ENCODE peak calls at places on chromosomes 3 and 15, in ten cellular contexts. R is neural crest cell, Q is endothelial cell, L is spleen, W is AG04450, P is LNCaP clone FGC, X is astrocyte, O is cardiac fibroblast, K is RWPE2, B is psoas muscle. A is an unnamed sample.

GRCh38 chr15:71725215-71725955 is 85.0 kb upstream of the NR2E3 start:
- DNase-seq in O (peak), R (no peak), X (no peak), B (no peak), W (no peak), K (no peak), Q (no peak), P (no peak), L (no peak), A (no peak)

GRCh38 chr15:25727867-25728600 is 135.1 kb downstream of the ATP10A start:
- DNase-seq in P (no peak), R (no peak), X (no peak), B (no peak), Q (no peak), O (no peak), K (peak), L (peak), W (no peak), A (no peak)

GRCh38 chr15:38036790-38037338 is 102.4 kb downstream of the TMCO5A start:
- DNase-seq in R (no peak), Q (no peak), B (no peak), O (no peak), W (no peak), K (no peak), P (no peak), L (no peak), X (no peak), A (no peak)

GRCh38 chr3:141308588-141309218 is 59.6 kb upstream of the ZBTB38 start:
- DNase-seq in K (no peak), X (no peak), L (no peak), R (peak), Q (peak), O (peak), P (peak), W (no peak), B (peak), A (peak)

GRCh38 chr3:10408680-10409079 is 87.8 kb upstream of the SEC13 start:
- DNase-seq in B (no peak), K (no peak), L (no peak), W (no peak), O (peak), Q (no peak), R (no peak), P (no peak), X (peak), A (no peak)

GRCh38 chr3:150308481-150308918 is 99.6 kb upstream of the TSC22D2 start:
- DNase-seq in L (no peak), W (no peak), Q (no peak), B (no peak), O (peak), P (no peak), R (no peak), K (no peak), X (peak), A (no peak)

GRCh38 chr3:15647629-15648167 is 46.2 kb downstream of the BTD start:
- DNase-seq in P (no peak), K (no peak), O (peak), R (no peak), L (no peak), X (peak), Q (no peak), B (no peak), W (peak), A (no peak)

GRCh38 chr15:89460048-89460447 is 36.3 kb downstream of the RHCG start:
- DNase-seq in R (no peak), W (no peak), B (no peak), P (no peak), O (no peak), L (no peak), K (no peak), Q (no peak), X (no peak), A (no peak)

GRCh38 chr3:14522129-14522691 is 17.9 kb downstream of the GRIP2 start:
- DNase-seq in R (no peak), X (no peak), K (peak), O (no peak), W (no peak), Q (no peak), P (no peak), L (no peak), B (peak), A (no peak)

GRCh38 chr15:55457401-55458022 is 49.2 kb downstream of the PIERCE2 start:
- DNase-seq in R (no peak), K (no peak), O (no peak), L (no peak), Q (no peak), W (no peak), B (no peak), P (peak), X (no peak), A (no peak)

GRCh38 chr3:34988296-34988695 is 651.0 kb upstream of the ARPP21 start:
- DNase-seq in P (no peak), R (no peak), O (no peak), X (no peak), W (no peak), B (peak), L (peak), Q (no peak), K (peak), A (no peak)

GRCh38 chr3:71066849-71067261 is 516.7 kb downstream of the FOXP1 start:
- DNase-seq in R (no peak), Q (no peak), L (no peak), P (no peak), X (peak), O (peak), B (no peak), K (no peak), W (no peak), A (no peak)

GRCh38 chr3:139319428-139320402 is 24.1 kb upstream of the MRPS22 start:
- DNase-seq in Q (peak), W (no peak), K (no peak), L (no peak), R (peak), P (no peak), B (no peak), X (no peak), O (no peak), A (no peak)

GRCh38 chr3:48088056-48088748 is 72.0 kb upstream of the MAP4 start:
- DNase-seq in X (peak), L (no peak), Q (no peak), P (no peak), B (no peak), R (peak), K (no peak), W (no peak), O (no peak), A (peak)

GRCh38 chr3:28109829-28110228 is 131.6 kb upstream of the CMC1 start:
- DNase-seq in B (no peak), X (no peak), Q (no peak), P (no peak), W (no peak), O (peak), L (no peak), K (no peak), R (no peak), A (no peak)

GRCh38 chr3:157502916-157503620 is at the start of gene VEPH1:
- DNase-seq in X (peak), K (no peak), B (no peak), W (peak), R (no peak), L (no peak), O (peak), Q (no peak), P (no peak), A (no peak)

GRCh38 chr15:31133890-31134289 is 32.4 kb upstream of the TRPM1 start:
- DNase-seq in X (no peak), O (no peak), R (no peak), W (no peak), L (no peak), K (no peak), Q (no peak), P (no peak), B (no peak), A (no peak)

GRCh38 chr3:1439395-1439794 is 346.6 kb downstream of the CNTN6 start:
- DNase-seq in B (no peak), W (no peak), K (no peak), R (no peak), L (no peak), P (no peak), Q (no peak), X (no peak), O (no peak), A (no peak)

GRCh38 chr3:43378066-43378935 is 92.0 kb downstream of the SNRK start:
- DNase-seq in X (peak), W (no peak), B (no peak), P (no peak), R (no peak), O (peak), K (no peak), Q (no peak), L (peak), A (no peak)

GRCh38 chr3:136444581-136444980 is 194.4 kb downstream of the PCCB start:
- DNase-seq in B (no peak), K (no peak), P (no peak), Q (no peak), R (no peak), L (no peak), O (no peak), X (peak), W (no peak), A (no peak)

GRCh38 chr3:188274249-188274915 is 120.4 kb downstream of the LPP start:
- DNase-seq in B (no peak), L (no peak), Q (no peak), X (peak), W (no peak), K (no peak), P (no peak), O (peak), R (no peak), A (no peak)

GRCh38 chr15:62439543-62440016 is 274.5 kb upstream of the C2CD4B start:
- DNase-seq in Q (no peak), K (no peak), B (no peak), X (no peak), R (no peak), L (no peak), O (peak), W (no peak), P (no peak), A (no peak)

GRCh38 chr3:16410659-16411058 is 102.8 kb downstream of the RFTN1 start:
- DNase-seq in P (no peak), Q (no peak), L (no peak), K (no peak), B (no peak), R (no peak), X (no peak), O (no peak), W (no peak), A (no peak)

GRCh38 chr15:25803036-25803435 is 60.1 kb downstream of the ATP10A start:
- DNase-seq in W (no peak), Q (no peak), B (no peak), X (no peak), O (no peak), P (no peak), L (no peak), K (no peak), R (no peak), A (no peak)

GRCh38 chr15:89690276-89691218 is at the start of the genes PEX11A and WDR93:
- DNase-seq in L (peak), W (peak), K (peak), Q (peak), O (peak), R (peak), X (peak), B (peak), P (peak), A (peak)

GRCh38 chr3:150117076-150117475 is 146.4 kb upstream of the PFN2 start:
- DNase-seq in W (no peak), B (no peak), Q (no peak), X (peak), L (no peak), R (no peak), O (no peak), K (no peak), P (no peak), A (no peak)

GRCh38 chr15:86489992-86490391 is 410.3 kb downstream of the AGBL1 start:
- DNase-seq in B (no peak), O (no peak), Q (no peak), P (no peak), W (no peak), K (no peak), L (no peak), R (no peak), X (no peak), A (no peak)

GRCh38 chr15:33926260-33926659 is 42.0 kb upstream of the CHRM5 start:
- DNase-seq in B (no peak), W (no peak), R (no peak), X (no peak), P (no peak), K (no peak), O (no peak), Q (no peak), L (no peak), A (no peak)

GRCh38 chr3:13408890-13409289 is 11.2 kb downstream of the NUP210 start:
- DNase-seq in K (no peak), R (no peak), L (no peak), Q (no peak), X (no peak), B (no peak), O (no peak), W (no peak), P (no peak), A (no peak)

GRCh38 chr15:60555814-60556213 is 76.9 kb upstream of the ICE2 start:
- DNase-seq in Q (no peak), W (no peak), R (no peak), B (no peak), X (no peak), L (no peak), P (no peak), O (no peak), K (no peak), A (no peak)

DNA sequence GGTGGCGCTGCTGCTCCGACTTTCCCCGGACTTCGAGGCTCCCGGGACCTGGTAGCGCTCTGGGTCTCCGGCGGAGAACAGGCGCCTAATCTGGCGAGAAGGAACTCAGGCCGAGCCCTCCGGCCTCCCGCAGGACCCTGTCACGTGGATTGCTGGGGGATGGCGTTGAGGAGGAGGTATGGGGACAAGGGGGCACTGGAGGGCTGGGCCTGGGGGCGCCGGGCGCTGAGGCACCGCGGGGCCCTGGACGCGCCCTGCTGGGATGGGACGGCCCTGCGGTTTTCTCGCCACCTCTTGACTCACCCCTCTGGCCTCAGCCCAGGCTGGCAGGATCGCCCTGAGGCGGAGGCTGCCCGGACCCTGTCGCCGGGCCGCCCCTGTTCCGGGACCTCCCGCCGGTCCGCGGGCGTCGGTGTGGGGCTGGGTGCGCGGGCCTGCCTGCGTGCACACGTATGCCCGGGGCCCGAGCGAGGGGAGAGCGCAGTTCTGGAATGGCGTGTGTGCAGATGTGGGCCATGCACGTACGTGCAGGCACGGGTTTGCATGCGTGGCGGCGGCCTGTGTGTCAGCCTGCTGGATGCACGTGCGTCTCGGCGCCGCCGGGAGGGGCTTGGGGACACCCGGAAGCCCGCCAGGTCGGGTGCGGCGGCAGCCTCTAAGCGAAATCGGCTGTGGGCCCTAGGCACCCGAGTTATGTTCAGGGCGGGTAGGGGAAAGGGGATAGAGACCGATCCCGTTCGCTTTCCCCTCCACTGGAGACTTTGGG is 752 bp downstream of the C15orf39 start:
- DNase-seq in B (peak), P (no peak), O (peak), Q (peak), W (peak), X (peak), R (peak), L (peak), K (peak), A (no peak)
- TF ChIP-seq CTCF in B (no peak), P (no peak), O (no peak), Q (peak), W (no peak), X (no peak), R (peak), L (peak), K (peak), A (peak)

DNA sequence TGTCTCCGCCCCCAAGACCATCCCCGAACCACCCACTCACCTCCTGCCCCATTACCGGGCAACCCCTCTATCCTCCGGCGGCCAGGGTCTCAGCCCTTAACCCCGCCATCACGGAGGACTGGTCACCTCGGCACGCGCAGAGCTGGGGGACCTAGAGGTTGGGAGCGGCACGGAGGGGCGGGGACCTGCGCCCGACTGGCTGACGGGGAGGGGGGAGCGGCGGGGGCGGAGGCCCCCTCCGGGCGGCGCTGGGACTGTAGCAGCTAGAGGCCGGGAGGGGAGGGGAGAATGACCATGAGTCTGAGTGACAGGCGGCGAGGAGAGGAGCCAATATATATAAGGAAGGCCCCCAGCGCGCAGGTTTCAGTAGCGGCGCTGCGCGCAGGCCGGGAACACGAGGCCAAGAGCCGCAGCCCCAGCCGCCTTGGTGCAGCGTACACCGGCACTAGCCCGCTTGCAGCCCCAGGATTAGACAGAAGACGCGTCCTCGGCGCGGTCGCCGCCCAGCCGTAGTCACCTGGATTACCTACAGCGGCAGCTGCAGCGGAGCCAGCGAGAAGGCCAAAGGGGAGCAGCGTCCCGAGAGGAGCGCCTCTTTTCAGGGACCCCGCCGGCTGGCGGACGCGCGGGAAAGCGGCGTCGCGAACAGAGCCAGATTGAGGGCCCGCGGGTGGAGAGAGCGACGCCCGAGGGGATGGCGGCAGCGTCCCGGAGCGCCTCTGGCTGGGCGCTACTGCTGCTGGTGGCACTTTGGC is at the start of gene DLL4:
- DNase-seq in W (peak), K (peak), O (peak), X (peak), B (peak), Q (peak), P (no peak), R (peak), L (peak), A (peak)
- TF ChIP-seq CTCF in W (no peak), K (no peak), O (no peak), X (no peak), B (no peak), Q (peak), P (no peak), R (no peak), L (no peak), A (no peak)

DNA sequence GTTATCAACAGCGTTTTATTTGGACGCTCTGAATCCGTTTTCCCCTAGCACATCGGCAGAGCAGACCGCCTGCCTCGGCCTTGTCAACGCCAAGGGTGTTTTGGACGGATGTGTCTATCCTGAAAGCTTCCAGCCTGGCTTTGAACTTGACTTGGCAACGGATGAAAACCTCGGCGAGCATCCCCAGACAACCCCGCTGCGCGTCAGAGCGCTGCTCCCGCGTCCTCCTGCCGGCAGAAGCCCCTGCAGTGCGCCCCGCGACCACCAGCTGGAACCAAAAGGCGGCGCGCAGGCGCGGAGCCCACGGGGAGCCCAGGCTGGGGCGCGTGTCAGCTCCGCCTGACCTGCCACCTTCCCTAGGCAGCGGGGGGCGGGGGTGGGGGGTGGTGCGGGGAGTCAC is 26.2 kb upstream of the ARL8B start:
- DNase-seq in L (no peak), K (no peak), P (no peak), Q (peak), W (no peak), O (peak), B (peak), R (peak), X (peak), A (peak)
- TF ChIP-seq CTCF in L (no peak), K (no peak), P (no peak), Q (peak), W (peak), O (no peak), B (no peak), R (no peak), X (peak), A (peak)

DNA sequence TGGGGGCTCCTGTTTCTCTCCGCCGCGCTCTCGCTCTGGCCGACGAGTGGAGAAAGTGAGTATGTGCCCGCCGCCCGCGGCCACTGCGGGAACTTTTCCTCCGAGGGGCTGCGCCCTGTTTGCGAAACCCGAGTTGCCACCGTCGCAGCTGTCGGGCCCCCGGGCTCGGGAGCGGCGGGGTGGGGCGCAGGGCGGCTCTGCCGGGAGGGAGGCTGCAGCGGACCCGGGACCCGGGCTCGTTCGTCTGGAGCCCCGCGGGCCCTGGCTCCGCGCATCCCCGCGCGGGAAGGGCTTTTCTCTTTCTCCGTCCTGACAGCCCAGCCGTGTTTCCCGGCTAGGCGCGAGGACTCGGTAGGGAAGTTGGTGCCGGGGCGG is 1.3 kb downstream of the IGF1R start:
- DNase-seq in R (peak), X (no peak), L (no peak), K (no peak), Q (peak), O (peak), P (no peak), W (no peak), B (peak), A (peak)
- TF ChIP-seq CTCF in R (peak), X (no peak), L (no peak), K (no peak), Q (no peak), O (peak), P (no peak), W (peak), B (peak), A (peak)

A was measured in progenitor cell of endocrine pancreas.